ENCODE peak calls at places on chromosomes 6 and 20, in four cellular contexts. S, B, D and C are unnamed samples. For H3K36me3 and H3K27me3, the result is how much of the 10 kb centered on the place peaks cover.

GRCh38 chr6:134589512-134589911 is 271.6 kb upstream of the SGK1 start:
- DNase-seq in D (no peak), S (peak), B (no peak), C (peak)

GRCh38 chr6:49453221-49453620 is 9.8 kb downstream of the MMUT start:
- DNase-seq in B (no peak), S (no peak), D (no peak), C (no peak)

GRCh38 chr6:163146036-163146435 is 268.5 kb upstream of the QKI start:
- DNase-seq in D (no peak), B (no peak), S (no peak), C (no peak)

GRCh38 chr20:51318058-51318960 is 224.2 kb downstream of the NFATC2 start:
- DNase-seq in D (peak), S (peak), B (no peak), C (peak)

GRCh38 chr20:47802226-47802920 is 17.1 kb upstream of the SULF2 start:
- DNase-seq in S (no peak), B (no peak), D (no peak), C (no peak)

GRCh38 chr6:21198032-21198640 is 395.4 kb upstream of the SOX4 start:
- DNase-seq in S (no peak), D (no peak), B (no peak), C (no peak)

GRCh38 chr6:153090241-153090930 is 40.7 kb downstream of the RGS17 start:
- DNase-seq in B (no peak), S (no peak), D (no peak), C (no peak)

GRCh38 chr6:46453221-46453620 is 38.0 kb downstream of the RCAN2 start:
- DNase-seq in S (no peak), B (no peak), D (no peak), C (no peak)

GRCh38 chr6:146337376-146337775 is 206.3 kb upstream of the RAB32 start:
- DNase-seq in B (no peak), S (no peak), D (no peak), C (no peak)

GRCh38 chr6:168095171-168095691 is 16.2 kb upstream of the FRMD1 start:
- DNase-seq in S (no peak), B (no peak), D (no peak), C (peak)

GRCh38 chr20:11891827-11892521 is 25.7 kb upstream of the BTBD3 start:
- DNase-seq in B (no peak), S (peak), D (peak), C (peak)

GRCh38 chr20:50172347-50173013 is 18.1 kb upstream of the CEBPB start:
- DNase-seq in D (peak), B (no peak), S (peak), C (peak)

GRCh38 chr6:24981385-24981758 is 45.6 kb upstream of the RIPOR2 start:
- DNase-seq in D (no peak), S (peak), B (no peak), C (peak)

GRCh38 chr20:18902181-18902725 is 88.7 kb downstream of the SCP2D1 start:
- DNase-seq in D (no peak), B (no peak), S (no peak), C (no peak)

GRCh38 chr20:16518068-16518783 is 55.0 kb downstream of the KIF16B start:
- DNase-seq in B (no peak), S (peak), D (peak), C (peak)

GRCh38 chr6:72649032-72649984 is 27.4 kb downstream of the KCNQ5 start:
- DNase-seq in B (peak), D (no peak), S (no peak), C (no peak)

GRCh38 chr6:19836799-19837510 is at the start of gene ID4:
- DNase-seq in B (no peak), D (peak), S (peak), C (peak)

GRCh38 chr6:132465530-132466485 is 47.1 kb downstream of the STX7 start:
- DNase-seq in B (no peak), S (no peak), D (no peak), C (no peak)

GRCh38 chr20:63007722-63008488 is 1.1 kb upstream of the BHLHE23 start:
- DNase-seq in D (no peak), B (no peak), S (peak), C (peak)

GRCh38 chr20:2210646-2211556 is 84.9 kb upstream of the TGM3 start:
- DNase-seq in D (no peak), B (no peak), S (peak), C (no peak)

GRCh38 chr20:48875914-48876240 is 45.6 kb upstream of the ARFGEF2 start:
- DNase-seq in D (peak), B (peak), S (no peak), C (no peak)

GRCh38 chr6:87575423-87575822 is 14.4 kb downstream of the RARS2 start:
- DNase-seq in B (no peak), S (no peak), D (no peak), C (no peak)

GRCh38 chr20:47762699-47763098 is 22.6 kb downstream of the SULF2 start:
- DNase-seq in S (no peak), B (no peak), D (no peak), C (no peak)

GRCh38 chr6:63816401-63816975 is 180.9 kb downstream of the PHF3 start:
- DNase-seq in B (no peak), D (no peak), S (no peak), C (no peak)

GRCh38 chr20:19506021-19506420 is 252.0 kb upstream of the RIN2 start:
- DNase-seq in S (no peak), D (no peak), B (no peak), C (no peak)

GRCh38 chr20:22684763-22685443 is 100.5 kb upstream of the FOXA2 start:
- DNase-seq in D (no peak), B (peak), S (no peak), C (no peak)

GRCh38 chr6:167893416-167893815 is 66.7 kb downstream of the AFDN start:
- DNase-seq in B (no peak), D (no peak), S (peak), C (no peak)

GRCh38 chr6:47187108-47187507 is 122.6 kb downstream of the TNFRSF21 start:
- DNase-seq in D (no peak), B (no peak), S (no peak), C (no peak)

GRCh38 chr6:7673063-7673536 is 52.8 kb upstream of the BMP6 start:
- DNase-seq in D (peak), B (peak), S (peak), C (peak)

GRCh38 chr20:32327087-32327681 is 30.9 kb upstream of the ASXL1 start:
- DNase-seq in B (no peak), D (no peak), S (no peak), C (no peak)

GRCh38 chr6:100376103-100376502 is 88.6 kb downstream of the SIM1 start:
- DNase-seq in B (no peak), D (no peak), S (peak), C (no peak)

DNA sequence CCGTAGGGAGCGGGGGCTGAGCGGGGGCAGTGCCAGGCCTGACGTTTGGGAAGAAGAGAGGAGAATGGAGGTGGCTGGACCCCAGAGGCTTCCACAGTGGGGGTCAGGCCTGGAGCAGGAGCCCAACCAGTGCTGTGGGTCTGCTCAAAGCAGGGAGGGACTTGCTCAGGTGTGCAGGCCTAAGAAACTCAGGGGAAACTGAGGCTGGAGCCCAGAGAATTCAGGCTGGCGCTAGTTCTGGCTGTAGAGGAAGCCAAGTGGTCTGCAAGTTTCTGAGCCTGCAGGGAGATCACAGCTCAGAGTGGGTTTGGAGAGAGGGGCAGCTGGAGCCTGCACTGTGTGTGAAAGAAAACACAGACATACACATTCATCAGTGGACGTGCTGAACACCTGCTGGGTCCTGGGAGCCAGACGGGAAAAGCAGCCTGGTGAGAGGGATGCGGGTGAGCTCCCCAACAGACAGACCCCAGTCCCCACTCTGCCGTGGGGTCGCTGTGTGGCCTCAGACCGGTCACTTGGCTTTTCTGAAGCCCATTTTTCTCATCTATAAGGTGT is 17.7 kb upstream of the FOXP4 start:
- DNase-seq in D (no peak), S (no peak), B (no peak), C (no peak)
- H3K4me3 ChIP-seq in D (no peak), S (no peak), B (no peak), C (no peak)

GRCh38 chr6:108330806-108331205 is 36.0 kb downstream of the AFG1L start:
- DNase-seq in D (no peak), B (no peak), S (no peak), C (no peak)

GRCh38 chr6:108337721-108338120 is 42.9 kb downstream of the AFG1L start:
- DNase-seq in B (no peak), D (no peak), S (no peak), C (no peak)

GRCh38 chr6:108336971-108337370 is 42.1 kb downstream of the AFG1L start:
- DNase-seq in S (no peak), D (no peak), B (no peak), C (no peak)

GRCh38 chr6:108331982-108332381 is 37.1 kb downstream of the AFG1L start:
- DNase-seq in D (no peak), S (no peak), B (no peak), C (no peak)
- H3K36me3 ChIP-seq in D (under half), S (under half), B (under half), C (under half)

DNA sequence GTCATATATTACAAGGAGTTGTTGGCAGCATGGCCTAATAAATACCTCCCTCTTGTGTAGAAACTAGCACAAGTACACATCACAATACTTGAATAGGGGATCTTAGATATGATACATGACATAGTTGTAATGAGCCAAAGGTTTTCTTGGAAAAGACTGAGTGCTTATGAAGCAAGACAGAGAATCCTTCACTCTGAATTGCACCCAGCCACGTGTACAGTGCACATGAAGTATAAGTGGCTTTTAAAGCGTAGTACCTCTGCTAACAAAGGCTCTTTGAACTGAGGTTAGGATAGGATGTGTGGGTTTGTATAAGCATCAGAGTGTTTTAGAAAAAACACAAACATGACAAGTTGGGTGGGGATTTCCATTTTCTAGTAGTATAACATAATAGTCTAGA is 145.5 kb upstream of the STMND1 start:
- DNase-seq in D (no peak), S (no peak), B (no peak), C (no peak)
- H3K27me3 ChIP-seq in D (under half), S (under half), B (under half), C (under half)

GRCh38 chr6:139531716-139532115 is 157.3 kb upstream of the CITED2 start:
- DNase-seq in B (no peak), D (no peak), S (no peak), C (no peak)

GRCh38 chr6:139533166-139533565 is 158.7 kb upstream of the CITED2 start:
- DNase-seq in B (no peak), S (no peak), D (no peak), C (no peak)

GRCh38 chr6:139536751-139537617 is 162.5 kb upstream of the CITED2 start:
- DNase-seq in B (no peak), D (no peak), S (no peak), C (no peak)

GRCh38 chr6:139533573-139534471 is 159.4 kb upstream of the CITED2 start:
- DNase-seq in D (no peak), S (peak), B (no peak), C (no peak)

DNA sequence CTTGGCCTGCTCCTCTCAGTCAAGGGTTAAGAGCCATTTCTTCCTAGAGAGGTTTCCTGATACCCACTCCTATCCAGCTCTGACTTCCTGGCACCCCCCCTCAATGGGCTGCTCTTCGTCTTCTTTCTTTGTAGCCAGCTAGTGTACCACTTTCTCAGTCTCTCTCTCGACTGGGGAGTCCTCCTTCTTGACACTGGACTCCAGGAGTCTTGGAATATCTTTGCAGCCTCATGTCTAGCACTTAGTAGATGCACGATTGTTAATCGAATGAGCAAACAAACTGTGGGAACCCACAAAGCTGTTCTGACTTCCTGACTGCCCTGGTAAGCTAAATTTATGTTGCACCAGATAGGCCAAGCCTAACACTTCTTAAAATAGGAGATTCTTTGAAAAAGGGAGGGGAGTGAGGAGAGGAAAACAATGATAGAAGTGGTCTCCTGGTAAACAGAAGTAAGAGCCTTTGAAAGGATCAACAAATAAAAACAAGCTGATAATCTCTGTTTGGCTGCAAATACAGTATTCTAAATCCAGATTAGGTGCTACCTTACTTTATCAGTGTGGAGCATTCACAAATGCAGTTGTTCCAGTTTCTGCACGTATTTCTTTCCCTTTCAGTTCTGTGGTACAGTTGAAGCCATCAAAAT is 160.1 kb upstream of the CITED2 start:
- DNase-seq in S (peak), D (no peak), B (no peak), C (no peak)
- H3K4me3 ChIP-seq in S (peak), D (no peak), B (no peak), C (no peak)

GRCh38 chr20:34069341-34070078 is 42.5 kb downstream of the EIF2S2 start:
- DNase-seq in B (no peak), D (peak), S (peak), C (peak)

GRCh38 chr20:34070079-34070439 is 42.0 kb downstream of the EIF2S2 start:
- DNase-seq in B (no peak), S (no peak), D (no peak), C (no peak)

GRCh38 chr20:34066476-34067090 is 45.5 kb downstream of the EIF2S2 start:
- DNase-seq in S (no peak), D (no peak), B (no peak), C (no peak)

GRCh38 chr20:34065260-34065659 is 46.8 kb downstream of the EIF2S2 start:
- DNase-seq in D (peak), B (no peak), S (no peak), C (no peak)

GRCh38 chr20:34068001-34068400 is 44.0 kb downstream of the EIF2S2 start:
- DNase-seq in S (peak), D (no peak), B (no peak), C (no peak)
- H3K36me3 ChIP-seq in S (under half), D (under half), B (under half), C (under half)